ENCODE peak calls at places on chromosomes 11 and 22, in eight cellular contexts. N is stimulated activated CD4-positive, alpha-beta T cell treated with anti-CD3 and anti-CD28 coated beads, Interleukin-15, amount 100 ng/mL, for 24 hours; O is activated CD8-positive, alpha-beta memory T cell treated with anti-CD3 and anti-CD28 coated beads, Interleukin-2, amount 10 ng/mL, durations not matched to agents 7 days and 5 days; X is K562; A is NCI-H2029; H is hippocampal formation; R is activated CD4-positive, alpha-beta T cell treated with anti-CD3 and anti-CD28 coated beads, Interleukin-2, amount 50 U/mL, for 24 hours; M is uterus. I is an unnamed sample.

GRCh38 chr22:30181459-30182353 is 64.9 kb downstream of the LIF start:
- DNase-seq in H (no peak), A (no peak), O (no peak), M (no peak), X (no peak), N (no peak), R (no peak), I (no peak)

GRCh38 chr11:34028407-34028804 is 23.1 kb upstream of the CAPRIN1 start:
- DNase-seq in X (no peak), R (no peak), O (no peak), M (no peak), H (peak), N (no peak), A (no peak), I (peak)

GRCh38 chr11:134050541-134051383 is 18.1 kb upstream of the JAM3 start:
- DNase-seq in N (peak), X (peak), A (peak), R (peak), M (peak), H (peak), O (peak), I (peak)

GRCh38 chr11:131253885-131254204 is 116.6 kb upstream of the NTM start:
- DNase-seq in O (no peak), A (no peak), H (no peak), M (no peak), X (no peak), R (no peak), N (no peak), I (peak)

GRCh38 chr11:111067994-111068393 is 177.5 kb upstream of the POU2AF2 start:
- DNase-seq in A (no peak), R (no peak), X (no peak), O (no peak), H (no peak), M (no peak), N (no peak), I (no peak)

GRCh38 chr11:2687223-2687530 is 12.6 kb downstream of the KCNQ1OT1 start:
- DNase-seq in N (no peak), O (no peak), X (no peak), H (no peak), A (no peak), R (no peak), M (peak), I (no peak)

GRCh38 chr11:10654211-10655150 is 39.1 kb downstream of the IRAG1 start:
- DNase-seq in H (peak), R (peak), X (peak), M (no peak), A (no peak), N (peak), O (peak), I (peak)

GRCh38 chr11:70111269-70112016 is 33.3 kb downstream of the ANO1 start:
- DNase-seq in N (no peak), A (peak), H (no peak), O (no peak), X (peak), R (no peak), M (no peak), I (peak)

GRCh38 chr11:9605742-9606141 is 32.3 kb downstream of the WEE1 start:
- DNase-seq in N (no peak), X (no peak), A (no peak), M (no peak), O (peak), H (no peak), R (no peak), I (no peak)